ENCODE peak calls at places on chromosome 3, in six cellular contexts. One of them, this sample, is unnamed.

GRCh38 chr3:106566277-106566676 is 697.5 kb upstream of the CBLB start:
- DNase-seq in IMR-90: no peak
- DNase-seq in K562: no peak
- DNase-seq in A549: no peak
- DNase-seq in GM12878: peak; percentile 20
- DNase-seq in HepG2: no peak
- DNase-seq in this sample: no peak

GRCh38 chr3:11517601-11518000 is 126.1 kb downstream of the VGLL4 start:
- DNase-seq in IMR-90: no peak
- DNase-seq in GM12878: no peak
- DNase-seq in HepG2: no peak
- DNase-seq in K562: no peak
- DNase-seq in A549: no peak
- DNase-seq in this sample: no peak

GRCh38 chr3:160127308-160127707 is 97.9 kb upstream of the C3orf80 start:
- DNase-seq in IMR-90: no peak
- DNase-seq in GM12878: no peak
- DNase-seq in A549: no peak
- DNase-seq in HepG2: no peak
- DNase-seq in K562: no peak
- DNase-seq in this sample: no peak

GRCh38 chr3:84318273-84318809 is 640.4 kb upstream of the CADM2 start:
- DNase-seq in K562: no peak
- DNase-seq in A549: no peak
- DNase-seq in HepG2: no peak
- DNase-seq in GM12878: no peak
- DNase-seq in IMR-90: no peak
- DNase-seq in this sample: no peak

GRCh38 chr3:187946031-187946691 is 200.9 kb upstream of the BCL6 start:
- DNase-seq in GM12878: no peak
- DNase-seq in K562: no peak
- DNase-seq in IMR-90: peak; percentile 85
- DNase-seq in A549: no peak
- DNase-seq in HepG2: peak; percentile 35
- DNase-seq in this sample: no peak

GRCh38 chr3:50554553-50554952 is 13.0 kb downstream of the C3orf18 start:
- DNase-seq in IMR-90: no peak
- DNase-seq in A549: no peak
- DNase-seq in GM12878: no peak
- DNase-seq in HepG2: no peak
- DNase-seq in K562: no peak
- DNase-seq in this sample: no peak

GRCh38 chr3:154842546-154842945 is 237.6 kb upstream of the MME start:
- DNase-seq in HepG2: no peak
- DNase-seq in GM12878: no peak
- DNase-seq in IMR-90: no peak
- DNase-seq in K562: no peak
- DNase-seq in A549: no peak
- DNase-seq in this sample: no peak

GRCh38 chr3:43998841-43999805 is 242.6 kb upstream of the TOPAZ1 start:
- DNase-seq in K562: no peak
- DNase-seq in IMR-90: no peak
- DNase-seq in A549: peak; percentile 70
- DNase-seq in GM12878: no peak
- DNase-seq in HepG2: no peak
- DNase-seq in this sample: peak; percentile 39

GRCh38 chr3:182487048-182487447 is 306.3 kb upstream of the ATP11B start:
- DNase-seq in IMR-90: no peak
- DNase-seq in K562: no peak
- DNase-seq in A549: no peak
- DNase-seq in GM12878: no peak
- DNase-seq in HepG2: no peak
- DNase-seq in this sample: no peak

GRCh38 chr3:31614162-31614921 is 81.6 kb downstream of the STT3B start:
- DNase-seq in IMR-90: no peak
- DNase-seq in HepG2: no peak
- DNase-seq in K562: no peak
- DNase-seq in GM12878: no peak
- DNase-seq in A549: no peak
- DNase-seq in this sample: no peak

GRCh38 chr3:4351164-4351855 is 48.1 kb downstream of the SETMAR start:
- DNase-seq in IMR-90: peak; percentile 36
- DNase-seq in K562: peak; percentile 60
- DNase-seq in HepG2: no peak
- DNase-seq in GM12878: no peak
- DNase-seq in A549: no peak
- DNase-seq in this sample: no peak

GRCh38 chr3:152853196-152853595 is 18.3 kb downstream of the P2RY1 start:
- DNase-seq in A549: no peak
- DNase-seq in GM12878: no peak
- DNase-seq in HepG2: no peak
- DNase-seq in K562: no peak
- DNase-seq in IMR-90: peak; percentile 4
- DNase-seq in this sample: no peak

GRCh38 chr3:98556164-98557130 is 24.7 kb downstream of the GPR15 start:
- DNase-seq in HepG2: no peak
- DNase-seq in GM12878: peak; percentile 99
- DNase-seq in A549: no peak
- DNase-seq in K562: no peak
- DNase-seq in IMR-90: no peak
- DNase-seq in this sample: no peak

GRCh38 chr3:100913870-100914654 is 79.2 kb downstream of the ABI3BP start:
- DNase-seq in A549: no peak
- DNase-seq in HepG2: no peak
- DNase-seq in K562: no peak
- DNase-seq in IMR-90: peak; percentile 4
- DNase-seq in GM12878: no peak
- DNase-seq in this sample: no peak

GRCh38 chr3:139230391-139230790 is 113.4 kb upstream of the MRPS22 start:
- DNase-seq in K562: no peak
- DNase-seq in IMR-90: no peak
- DNase-seq in A549: no peak
- DNase-seq in HepG2: no peak
- DNase-seq in GM12878: no peak
- DNase-seq in this sample: no peak

GRCh38 chr3:135513106-135514063 is 452.1 kb upstream of the PPP2R3A start:
- DNase-seq in A549: no peak
- DNase-seq in HepG2: no peak
- DNase-seq in K562: peak; percentile 27
- DNase-seq in GM12878: no peak
- DNase-seq in IMR-90: peak; percentile 76
- DNase-seq in this sample: no peak

GRCh38 chr3:123634149-123635051 is 49.5 kb upstream of the HACD2 start:
- DNase-seq in IMR-90: peak; percentile 44
- DNase-seq in A549: no peak
- DNase-seq in HepG2: no peak
- DNase-seq in GM12878: no peak
- DNase-seq in K562: no peak
- DNase-seq in this sample: no peak

GRCh38 chr3:66378256-66378655 is 122.6 kb downstream of the LRIG1 start:
- DNase-seq in K562: peak; percentile 23
- DNase-seq in GM12878: no peak
- DNase-seq in A549: peak; percentile 10
- DNase-seq in IMR-90: peak; percentile 26
- DNase-seq in HepG2: no peak
- DNase-seq in this sample: peak; percentile 62

GRCh38 chr3:161884830-161885229 is 388.2 kb downstream of the OTOL1 start:
- DNase-seq in A549: no peak
- DNase-seq in IMR-90: no peak
- DNase-seq in GM12878: no peak
- DNase-seq in HepG2: no peak
- DNase-seq in K562: no peak
- DNase-seq in this sample: no peak

GRCh38 chr3:123294296-123294938 is 92.7 kb downstream of the SEC22A start:
- DNase-seq in GM12878: no peak
- DNase-seq in IMR-90: no peak
- DNase-seq in K562: no peak
- DNase-seq in A549: no peak
- DNase-seq in HepG2: no peak
- DNase-seq in this sample: no peak

GRCh38 chr3:9141903-9142302 is 107.5 kb downstream of the SRGAP3 start:
- DNase-seq in IMR-90: no peak
- DNase-seq in HepG2: no peak
- DNase-seq in GM12878: no peak
- DNase-seq in A549: no peak
- DNase-seq in K562: no peak
- DNase-seq in this sample: no peak

GRCh38 chr3:181354140-181354539 is 357.6 kb upstream of the SOX2 start:
- DNase-seq in GM12878: no peak
- DNase-seq in A549: no peak
- DNase-seq in IMR-90: no peak
- DNase-seq in K562: no peak
- DNase-seq in HepG2: no peak
- DNase-seq in this sample: peak; percentile 6

GRCh38 chr3:124558898-124559649 is 171.2 kb upstream of the UMPS start:
- DNase-seq in GM12878: no peak
- DNase-seq in HepG2: no peak
- DNase-seq in K562: no peak
- DNase-seq in A549: peak; percentile 36
- DNase-seq in IMR-90: peak; percentile 96
- DNase-seq in this sample: peak; percentile 22

GRCh38 chr3:149207475-149207874 is 14.2 kb downstream of the CP start:
- DNase-seq in HepG2: no peak
- DNase-seq in A549: no peak
- DNase-seq in GM12878: no peak
- DNase-seq in IMR-90: peak; percentile 29
- DNase-seq in K562: no peak
- DNase-seq in this sample: no peak

GRCh38 chr3:174857301-174857700 is 1.8 kb upstream of the NAALADL2 start:
- DNase-seq in GM12878: no peak
- DNase-seq in A549: no peak
- DNase-seq in IMR-90: no peak
- DNase-seq in K562: no peak
- DNase-seq in HepG2: no peak
- DNase-seq in this sample: no peak
- TF ChIP-seq BHLHE40 in GM12878: no peak
- TF ChIP-seq BHLHE40 in A549: no peak
- TF ChIP-seq BHLHE40 in IMR-90: no peak
- TF ChIP-seq BHLHE40 in K562: no peak
- TF ChIP-seq BHLHE40 in HepG2: no peak
- TF ChIP-seq BHLHE40 in this sample: no peak

DNA sequence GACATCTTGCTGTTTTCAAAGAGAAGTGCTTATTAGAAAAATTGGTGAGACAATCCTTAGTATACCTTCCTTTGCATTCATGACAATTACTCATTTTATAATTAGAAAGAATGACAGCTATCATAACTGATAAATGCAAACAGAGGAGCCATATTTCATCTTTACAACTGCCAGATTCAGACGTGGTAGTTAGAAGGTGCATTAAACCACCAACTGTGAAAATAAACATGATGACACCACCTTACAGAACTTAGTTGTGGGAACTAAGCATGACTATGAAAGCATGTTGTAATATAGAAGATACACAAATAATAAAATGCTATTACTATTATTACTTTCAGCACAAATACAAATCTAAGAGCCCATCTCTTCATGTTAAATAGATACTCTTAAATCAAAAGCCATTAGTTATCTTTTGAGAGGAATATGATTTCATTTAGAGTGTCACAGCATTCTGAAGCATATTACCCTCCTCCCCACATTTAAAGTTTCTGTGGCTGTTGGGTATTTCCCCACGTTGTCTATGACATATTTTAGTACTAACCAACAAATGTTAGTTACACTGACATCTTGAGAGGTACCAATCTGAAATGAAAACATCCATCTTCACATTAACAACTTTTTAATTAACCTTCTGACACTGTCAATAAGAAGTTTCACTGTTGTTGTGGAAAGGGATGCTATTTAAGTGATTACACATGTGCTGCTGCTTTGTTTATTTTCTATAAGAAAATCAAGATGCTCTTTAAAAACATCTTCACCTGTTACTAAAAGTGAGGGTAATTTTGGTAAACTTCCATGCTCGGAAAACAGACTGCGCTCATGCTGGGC is 163.8 kb downstream of the LSAMP start:
- DNase-seq in HepG2: no peak
- DNase-seq in IMR-90: no peak
- DNase-seq in K562: no peak
- DNase-seq in A549: no peak
- DNase-seq in GM12878: no peak
- DNase-seq in this sample: no peak
- TF ChIP-seq BHLHE40 in HepG2: no peak
- TF ChIP-seq BHLHE40 in IMR-90: no peak
- TF ChIP-seq BHLHE40 in K562: no peak
- TF ChIP-seq BHLHE40 in A549: no peak
- TF ChIP-seq BHLHE40 in GM12878: peak; percentile 45
- TF ChIP-seq BHLHE40 in this sample: no peak

DNA sequence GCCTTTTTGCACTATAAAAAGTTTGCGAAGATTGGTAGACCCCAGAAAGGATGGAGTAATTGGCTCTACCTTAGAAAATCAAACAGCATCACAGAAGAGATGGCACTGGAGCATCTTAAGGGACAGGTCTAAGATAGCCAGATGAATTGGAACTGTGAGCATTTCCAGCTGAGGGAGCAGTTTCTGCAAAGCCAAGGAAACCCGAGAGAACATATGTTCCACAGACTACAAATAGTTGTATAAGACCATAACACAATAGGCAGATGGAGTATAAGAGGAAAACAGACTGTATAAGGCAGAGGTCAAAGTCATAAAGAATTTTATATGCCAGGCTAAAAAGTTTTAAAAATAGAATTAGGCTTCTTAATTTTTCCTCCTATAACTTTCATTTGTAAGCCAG is 46.0 kb downstream of the TSC22D2 start:
- DNase-seq in A549: no peak
- DNase-seq in GM12878: no peak
- DNase-seq in IMR-90: no peak
- DNase-seq in K562: no peak
- DNase-seq in HepG2: no peak
- DNase-seq in this sample: no peak
- TF ChIP-seq BHLHE40 in A549: no peak
- TF ChIP-seq BHLHE40 in GM12878: no peak
- TF ChIP-seq BHLHE40 in IMR-90: no peak
- TF ChIP-seq BHLHE40 in K562: no peak
- TF ChIP-seq BHLHE40 in HepG2: no peak
- TF ChIP-seq BHLHE40 in this sample: no peak

DNA sequence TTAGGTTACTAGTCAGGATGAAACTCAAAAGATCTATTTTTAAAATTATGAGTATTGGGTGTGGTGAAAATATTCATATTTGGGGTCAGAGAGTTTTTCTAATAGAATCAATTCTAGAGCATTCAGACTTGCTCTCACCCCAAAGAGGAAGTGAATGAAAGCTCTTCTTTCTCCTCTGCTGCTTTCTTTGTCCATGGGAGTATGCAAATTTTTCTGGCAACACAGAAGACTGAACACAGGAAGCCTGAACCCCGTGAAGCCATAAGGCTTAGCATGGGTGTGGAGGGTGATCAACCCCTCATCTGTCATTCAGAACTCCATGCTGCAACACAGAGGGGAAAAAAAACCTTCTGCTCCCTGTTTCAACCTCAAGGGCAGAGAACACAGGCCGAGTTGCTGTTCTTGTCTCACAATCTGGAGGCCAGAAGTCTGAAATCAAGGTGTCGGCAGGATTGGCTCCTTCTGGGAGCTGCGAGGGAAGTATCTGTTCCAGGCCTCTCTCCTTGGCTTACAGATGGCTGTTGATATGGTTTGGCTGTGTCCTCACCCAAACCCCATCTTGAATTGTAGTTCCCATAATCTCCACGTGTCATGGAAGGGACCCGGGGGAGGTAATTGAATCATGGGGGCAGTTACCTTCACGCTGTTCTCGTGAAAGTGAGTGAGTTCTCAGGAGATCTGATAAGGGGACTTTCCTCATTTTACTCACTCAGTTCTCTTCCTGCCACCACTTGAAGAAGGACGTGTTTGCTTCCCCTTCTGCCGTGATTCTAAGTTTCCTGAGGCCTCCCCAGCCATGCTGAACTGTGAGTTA is 33.7 kb upstream of the CD47 start:
- DNase-seq in K562: no peak
- DNase-seq in IMR-90: no peak
- DNase-seq in A549: no peak
- DNase-seq in GM12878: peak; percentile 96
- DNase-seq in HepG2: no peak
- DNase-seq in this sample: no peak
- TF ChIP-seq BHLHE40 in K562: peak; percentile 13
- TF ChIP-seq BHLHE40 in IMR-90: no peak
- TF ChIP-seq BHLHE40 in A549: no peak
- TF ChIP-seq BHLHE40 in GM12878: no peak
- TF ChIP-seq BHLHE40 in HepG2: no peak
- TF ChIP-seq BHLHE40 in this sample: no peak

This sample was measured in HEK293T.